ENCODE peak calls at places on chromosomes 2 and 18, in five cellular contexts. One of them, this sample, is unnamed.

GRCh38 chr18:25535495-25535894 is 183.5 kb upstream of the ZNF521 start:
- DNase-seq in T-helper 1 cell: no peak
- DNase-seq in T-helper 2 cell: no peak
- DNase-seq in amniotic stem cell: no peak
- DNase-seq in BE2C: no peak
- DNase-seq in this sample: no peak

GRCh38 chr18:46010676-46011075 is 43.5 kb upstream of the EPG5 start:
- DNase-seq in T-helper 1 cell: no peak
- DNase-seq in T-helper 2 cell: no peak
- DNase-seq in amniotic stem cell: no peak
- DNase-seq in BE2C: no peak
- DNase-seq in this sample: peak

GRCh38 chr18:58288922-58289797 is 245.1 kb downstream of the NEDD4L start:
- DNase-seq in T-helper 1 cell: peak
- DNase-seq in T-helper 2 cell: no peak
- DNase-seq in amniotic stem cell: no peak
- DNase-seq in BE2C: no peak
- DNase-seq in this sample: no peak

GRCh38 chr2:96970248-96970875 is 16.0 kb downstream of the FAM178B start:
- DNase-seq in T-helper 1 cell: no peak
- DNase-seq in T-helper 2 cell: no peak
- DNase-seq in amniotic stem cell: no peak
- DNase-seq in BE2C: no peak
- DNase-seq in this sample: no peak

GRCh38 chr2:121777699-121778058 is 22.2 kb downstream of the TSN start:
- DNase-seq in T-helper 1 cell: no peak
- DNase-seq in T-helper 2 cell: no peak
- DNase-seq in amniotic stem cell: no peak
- DNase-seq in BE2C: no peak
- DNase-seq in this sample: no peak

GRCh38 chr2:203993011-203993410 is 56.4 kb downstream of the ICOS start:
- DNase-seq in T-helper 1 cell: peak
- DNase-seq in T-helper 2 cell: no peak
- DNase-seq in amniotic stem cell: no peak
- DNase-seq in BE2C: no peak
- DNase-seq in this sample: no peak

GRCh38 chr18:61335737-61336555 is 2.7 kb downstream of the CDH20 start:
- DNase-seq in T-helper 1 cell: no peak
- DNase-seq in T-helper 2 cell: no peak
- DNase-seq in amniotic stem cell: no peak
- DNase-seq in BE2C: no peak
- DNase-seq in this sample: peak

GRCh38 chr2:241762933-241763369 is 13.7 kb upstream of the GAL3ST2 start:
- DNase-seq in T-helper 1 cell: peak
- DNase-seq in T-helper 2 cell: no peak
- DNase-seq in amniotic stem cell: no peak
- DNase-seq in BE2C: peak
- DNase-seq in this sample: no peak

GRCh38 chr2:107374261-107374660 is 452.4 kb upstream of the RGPD4 start:
- DNase-seq in T-helper 1 cell: no peak
- DNase-seq in T-helper 2 cell: no peak
- DNase-seq in amniotic stem cell: no peak
- DNase-seq in BE2C: no peak
- DNase-seq in this sample: no peak

GRCh38 chr2:3466966-3467365 is 52.4 kb downstream of the ADI1 start:
- DNase-seq in T-helper 1 cell: no peak
- DNase-seq in T-helper 2 cell: no peak
- DNase-seq in amniotic stem cell: no peak
- DNase-seq in BE2C: peak
- DNase-seq in this sample: no peak

GRCh38 chr18:36960038-36960437 is 131.1 kb downstream of the KIAA1328 start:
- DNase-seq in T-helper 1 cell: no peak
- DNase-seq in T-helper 2 cell: no peak
- DNase-seq in amniotic stem cell: no peak
- DNase-seq in BE2C: peak
- DNase-seq in this sample: no peak

GRCh38 chr18:61448316-61448715 is 115.1 kb downstream of the CDH20 start:
- DNase-seq in T-helper 1 cell: no peak
- DNase-seq in T-helper 2 cell: no peak
- DNase-seq in amniotic stem cell: no peak
- DNase-seq in BE2C: no peak
- DNase-seq in this sample: no peak

GRCh38 chr18:44882163-44882881 is 201.6 kb downstream of the SETBP1 start:
- DNase-seq in T-helper 1 cell: no peak
- DNase-seq in T-helper 2 cell: no peak
- DNase-seq in amniotic stem cell: no peak
- DNase-seq in BE2C: no peak
- DNase-seq in this sample: no peak

GRCh38 chr2:228407821-228408220 is 226.3 kb upstream of the SPHKAP start:
- DNase-seq in T-helper 1 cell: no peak
- DNase-seq in T-helper 2 cell: no peak
- DNase-seq in amniotic stem cell: no peak
- DNase-seq in BE2C: no peak
- DNase-seq in this sample: peak

GRCh38 chr18:54774971-54775665 is 53.2 kb upstream of the RAB27B start:
- DNase-seq in T-helper 1 cell: no peak
- DNase-seq in T-helper 2 cell: no peak
- DNase-seq in amniotic stem cell: no peak
- DNase-seq in BE2C: peak
- DNase-seq in this sample: peak

GRCh38 chr2:50133766-50134165 is 898.2 kb downstream of the NRXN1 start:
- DNase-seq in T-helper 1 cell: no peak
- DNase-seq in T-helper 2 cell: no peak
- DNase-seq in amniotic stem cell: no peak
- DNase-seq in BE2C: no peak
- DNase-seq in this sample: no peak

GRCh38 chr2:84888401-84889276 is 7.8 kb upstream of the TRABD2A start:
- DNase-seq in T-helper 1 cell: peak
- DNase-seq in T-helper 2 cell: no peak
- DNase-seq in amniotic stem cell: no peak
- DNase-seq in BE2C: no peak
- DNase-seq in this sample: peak

GRCh38 chr18:3623769-3624545 is 174.0 kb downstream of the TGIF1 start:
- DNase-seq in T-helper 1 cell: peak
- DNase-seq in T-helper 2 cell: no peak
- DNase-seq in amniotic stem cell: peak
- DNase-seq in BE2C: peak
- DNase-seq in this sample: no peak

GRCh38 chr2:62443886-62444285 is 62.1 kb downstream of the TMEM17 start:
- DNase-seq in T-helper 1 cell: no peak
- DNase-seq in T-helper 2 cell: no peak
- DNase-seq in amniotic stem cell: no peak
- DNase-seq in BE2C: no peak
- DNase-seq in this sample: no peak

GRCh38 chr18:57660961-57661360 is 39.3 kb upstream of the NARS1 start:
- DNase-seq in T-helper 1 cell: no peak
- DNase-seq in T-helper 2 cell: no peak
- DNase-seq in amniotic stem cell: peak
- DNase-seq in BE2C: no peak
- DNase-seq in this sample: no peak

GRCh38 chr2:234632527-234633391 is 135.9 kb upstream of the ARL4C start:
- DNase-seq in T-helper 1 cell: no peak
- DNase-seq in T-helper 2 cell: no peak
- DNase-seq in amniotic stem cell: peak
- DNase-seq in BE2C: no peak
- DNase-seq in this sample: peak

GRCh38 chr18:78912336-78912735 is 67.3 kb upstream of the SALL3 start:
- DNase-seq in T-helper 1 cell: no peak
- DNase-seq in T-helper 2 cell: no peak
- DNase-seq in amniotic stem cell: no peak
- DNase-seq in BE2C: no peak
- DNase-seq in this sample: no peak

GRCh38 chr2:209070262-209070661 is 353.6 kb upstream of the MAP2 start:
- DNase-seq in T-helper 1 cell: no peak
- DNase-seq in T-helper 2 cell: no peak
- DNase-seq in amniotic stem cell: no peak
- DNase-seq in BE2C: no peak
- DNase-seq in this sample: no peak

GRCh38 chr2:102615620-102616436 is 3.5 kb upstream of the SLC9A2 start:
- DNase-seq in T-helper 1 cell: peak
- DNase-seq in T-helper 2 cell: no peak
- DNase-seq in amniotic stem cell: no peak
- DNase-seq in BE2C: peak
- DNase-seq in this sample: peak

GRCh38 chr2:101064868-101065549 is 62.9 kb downstream of the RPL31 start:
- DNase-seq in T-helper 1 cell: no peak
- DNase-seq in T-helper 2 cell: no peak
- DNase-seq in amniotic stem cell: no peak
- DNase-seq in BE2C: no peak
- DNase-seq in this sample: peak

GRCh38 chr2:159903404-159904126 is 105.6 kb upstream of the CD302 start:
- DNase-seq in T-helper 1 cell: peak
- DNase-seq in T-helper 2 cell: peak
- DNase-seq in amniotic stem cell: no peak
- DNase-seq in BE2C: no peak
- DNase-seq in this sample: peak

GRCh38 chr2:30178618-30179404 is 32.0 kb downstream of the YPEL5 start:
- DNase-seq in T-helper 1 cell: no peak
- DNase-seq in T-helper 2 cell: no peak
- DNase-seq in amniotic stem cell: no peak
- DNase-seq in BE2C: peak
- DNase-seq in this sample: peak

GRCh38 chr2:27756091-27756490 is 15.4 kb upstream of the MRPL33 start:
- DNase-seq in T-helper 1 cell: no peak
- DNase-seq in T-helper 2 cell: no peak
- DNase-seq in amniotic stem cell: no peak
- DNase-seq in BE2C: no peak
- DNase-seq in this sample: no peak

GRCh38 chr18:24466766-24467165 is 6.3 kb downstream of the HRH4 start:
- DNase-seq in T-helper 1 cell: no peak
- DNase-seq in T-helper 2 cell: no peak
- DNase-seq in amniotic stem cell: no peak
- DNase-seq in BE2C: no peak
- DNase-seq in this sample: no peak

GRCh38 chr2:240167588-240167880 is 27.1 kb upstream of the OTOS start:
- DNase-seq in T-helper 1 cell: no peak
- DNase-seq in T-helper 2 cell: no peak
- DNase-seq in amniotic stem cell: no peak
- DNase-seq in BE2C: no peak
- DNase-seq in this sample: no peak

GRCh38 chr2:201806442-201806841 is at the start of gene CDK15:
- DNase-seq in T-helper 1 cell: no peak
- DNase-seq in T-helper 2 cell: no peak
- DNase-seq in amniotic stem cell: peak
- DNase-seq in BE2C: peak
- DNase-seq in this sample: no peak

GRCh38 chr2:102155703-102156515 is 13.4 kb downstream of the IL1R1 start:
- DNase-seq in T-helper 1 cell: no peak
- DNase-seq in T-helper 2 cell: no peak
- DNase-seq in amniotic stem cell: no peak
- DNase-seq in BE2C: no peak
- DNase-seq in this sample: no peak

GRCh38 chr2:108623616-108624015 is 89.3 kb downstream of the LIMS1 start:
- DNase-seq in T-helper 1 cell: no peak
- DNase-seq in T-helper 2 cell: no peak
- DNase-seq in amniotic stem cell: no peak
- DNase-seq in BE2C: no peak
- DNase-seq in this sample: no peak

GRCh38 chr18:28178720-28179119 is 1.8 kb upstream of the CDH2 start:
- DNase-seq in T-helper 1 cell: no peak
- DNase-seq in T-helper 2 cell: no peak
- DNase-seq in amniotic stem cell: no peak
- DNase-seq in BE2C: no peak
- DNase-seq in this sample: no peak

GRCh38 chr18:13627639-13628038 is 98.7 kb downstream of the FAM210A start:
- DNase-seq in T-helper 1 cell: no peak
- DNase-seq in T-helper 2 cell: no peak
- DNase-seq in amniotic stem cell: no peak
- DNase-seq in BE2C: no peak
- DNase-seq in this sample: no peak

GRCh38 chr2:55431982-55432627 is 12.4 kb upstream of the CCDC88A start:
- DNase-seq in T-helper 1 cell: peak
- DNase-seq in T-helper 2 cell: no peak
- DNase-seq in amniotic stem cell: no peak
- DNase-seq in BE2C: no peak
- DNase-seq in this sample: peak

GRCh38 chr2:239742377-239742776 is 282.8 kb downstream of the NDUFA10 start:
- DNase-seq in T-helper 1 cell: no peak
- DNase-seq in T-helper 2 cell: no peak
- DNase-seq in amniotic stem cell: no peak
- DNase-seq in BE2C: no peak
- DNase-seq in this sample: no peak

GRCh38 chr2:241577413-241578122 is 19.0 kb downstream of the BOK start:
- DNase-seq in T-helper 1 cell: no peak
- DNase-seq in T-helper 2 cell: no peak
- DNase-seq in amniotic stem cell: no peak
- DNase-seq in BE2C: no peak
- DNase-seq in this sample: peak